ENCODE peak calls at places on chromosomes 2 and 18, in nine cellular contexts. T is breast epithelium, O is heart left ventricle, J is ovary, Y is A549, K is sigmoid colon, V is HCT116, L is spleen, C is endothelial cell of umbilical vein. U is an unnamed sample.

GRCh38 chr2:166651080-166651675 is 157.1 kb upstream of the SCN7A start:
- DNase-seq in T (no peak), O (no peak), J (no peak), Y (no peak), K (no peak), V (no peak), L (no peak), C (peak), U (no peak)

GRCh38 chr2:77064324-77064723 is 457.9 kb downstream of the LRRTM4 start:
- DNase-seq in T (no peak), O (no peak), J (no peak), Y (no peak), K (no peak), V (no peak), L (no peak), C (no peak), U (no peak)

GRCh38 chr18:12946549-12947354 is 1.1 kb upstream of the SEH1L start:
- DNase-seq in T (peak), O (peak), J (peak), Y (peak), K (peak), V (peak), L (no peak), C (no peak), U (no peak)

GRCh38 chr2:227888289-227888688 is 16.9 kb downstream of the DAW1 start:
- DNase-seq in T (no peak), O (no peak), J (no peak), Y (peak), K (no peak), V (peak), L (no peak), C (no peak), U (no peak)

GRCh38 chr2:220708366-220708765 is 863.7 kb downstream of the EPHA4 start:
- DNase-seq in T (no peak), O (no peak), J (no peak), Y (no peak), K (no peak), V (no peak), L (no peak), C (no peak), U (no peak)

GRCh38 chr2:198890490-198890889 is 567.2 kb downstream of the SATB2 start:
- DNase-seq in T (no peak), O (no peak), J (no peak), Y (no peak), K (no peak), V (no peak), L (no peak), C (no peak), U (no peak)

GRCh38 chr2:226652388-226652787 is 147.2 kb downstream of the IRS1 start:
- DNase-seq in T (no peak), O (no peak), J (no peak), Y (peak), K (no peak), V (peak), L (no peak), C (peak), U (no peak)

GRCh38 chr2:6679481-6679880 is 186.2 kb downstream of the CMPK2 start:
- DNase-seq in T (no peak), O (no peak), J (no peak), Y (no peak), K (no peak), V (no peak), L (no peak), C (no peak), U (no peak)

GRCh38 chr2:152537252-152537651 is 180.0 kb downstream of the PRPF40A start:
- DNase-seq in T (no peak), O (no peak), J (no peak), Y (no peak), K (no peak), V (no peak), L (no peak), C (no peak), U (no peak)

GRCh38 chr2:23757686-23758433 is 169.1 kb downstream of the ATAD2B start:
- DNase-seq in T (no peak), O (peak), J (no peak), Y (peak), K (no peak), V (peak), L (no peak), C (peak), U (no peak)

GRCh38 chr2:172823451-172823850 is 87.8 kb downstream of the RAPGEF4 start:
- DNase-seq in T (no peak), O (no peak), J (no peak), Y (no peak), K (no peak), V (no peak), L (no peak), C (peak), U (no peak)

GRCh38 chr2:79275863-79276262 is 116.3 kb upstream of the REG3A start:
- DNase-seq in T (no peak), O (no peak), J (no peak), Y (no peak), K (no peak), V (no peak), L (no peak), C (no peak), U (no peak)

GRCh38 chr18:13611058-13611615 is 115.2 kb downstream of the FAM210A start:
- DNase-seq in T (no peak), O (peak), J (no peak), Y (no peak), K (peak), V (no peak), L (peak), C (peak), U (no peak)

GRCh38 chr2:73175663-73176204 is 26.6 kb upstream of the NOTO start:
- DNase-seq in T (no peak), O (peak), J (peak), Y (no peak), K (peak), V (no peak), L (peak), C (peak), U (peak)

GRCh38 chr2:237865623-237866041 is 6.2 kb downstream of the RAMP1 start:
- DNase-seq in T (peak), O (no peak), J (no peak), Y (no peak), K (peak), V (no peak), L (peak), C (no peak), U (no peak)

GRCh38 chr2:75570948-75571729 is 10.4 kb upstream of the EVA1A start:
- DNase-seq in T (no peak), O (no peak), J (no peak), Y (no peak), K (no peak), V (no peak), L (no peak), C (peak), U (no peak)

GRCh38 chr18:67788315-67788714 is 271.8 kb upstream of the DSEL start:
- DNase-seq in T (no peak), O (no peak), J (no peak), Y (no peak), K (no peak), V (no peak), L (no peak), C (no peak), U (no peak)

GRCh38 chr2:6880200-6880733 is 2.7 kb downstream of the RSAD2 start:
- DNase-seq in T (no peak), O (no peak), J (no peak), Y (no peak), K (no peak), V (no peak), L (no peak), C (no peak), U (no peak)

GRCh38 chr2:106183093-106183837 is 10.8 kb downstream of the UXS1 start:
- DNase-seq in T (no peak), O (no peak), J (no peak), Y (no peak), K (no peak), V (no peak), L (no peak), C (no peak), U (no peak)

GRCh38 chr18:11327656-11328055 is 178.3 kb upstream of the PIEZO2 start:
- DNase-seq in T (no peak), O (no peak), J (no peak), Y (no peak), K (no peak), V (no peak), L (no peak), C (no peak), U (no peak)

GRCh38 chr2:239533917-239534316 is 133.1 kb upstream of the HDAC4 start:
- DNase-seq in T (no peak), O (peak), J (peak), Y (no peak), K (no peak), V (no peak), L (peak), C (no peak), U (no peak)

GRCh38 chr18:9914584-9915290 is 921 bp downstream of the VAPA start:
- DNase-seq in T (peak), O (peak), J (peak), Y (peak), K (peak), V (peak), L (peak), C (peak), U (peak)

GRCh38 chr18:36812686-36813085 is 16.1 kb downstream of the TPGS2 start:
- DNase-seq in T (no peak), O (no peak), J (no peak), Y (no peak), K (no peak), V (no peak), L (no peak), C (no peak), U (no peak)

GRCh38 chr18:3544537-3544936 is 94.6 kb downstream of the TGIF1 start:
- DNase-seq in T (no peak), O (no peak), J (no peak), Y (no peak), K (no peak), V (no peak), L (no peak), C (no peak), U (no peak)

GRCh38 chr18:3546106-3546505 is 96.1 kb downstream of the TGIF1 start:
- DNase-seq in T (no peak), O (no peak), J (no peak), Y (no peak), K (no peak), V (no peak), L (no peak), C (no peak), U (no peak)

GRCh38 chr18:3552305-3552704 is 102.3 kb downstream of the TGIF1 start:
- DNase-seq in T (no peak), O (no peak), J (no peak), Y (no peak), K (no peak), V (no peak), L (no peak), C (no peak), U (no peak)

GRCh38 chr18:3547891-3548615 is 98.1 kb downstream of the TGIF1 start:
- DNase-seq in T (no peak), O (no peak), J (no peak), Y (no peak), K (no peak), V (no peak), L (no peak), C (no peak), U (no peak)
- TF ChIP-seq POLR2A in T (no peak), O (no peak), J (no peak), Y (no peak), K (no peak), V (no peak), L (no peak), C (no peak), U (no peak)

GRCh38 chr2:127526940-127527804 is 883 bp upstream of the IWS1 start:
- DNase-seq in T (no peak), O (no peak), J (no peak), Y (no peak), K (no peak), V (peak), L (no peak), C (no peak), U (no peak)
- TF ChIP-seq CTCF in T (no peak), O (no peak), J (no peak), Y (peak), K (no peak), V (peak), L (no peak), C (no peak), U (no peak)

GRCh38 chr2:225620227-225620626 is 220.7 kb downstream of the NYAP2 start:
- DNase-seq in T (no peak), O (no peak), J (no peak), Y (no peak), K (no peak), V (no peak), L (no peak), C (no peak), U (no peak)
- H3K4me3 ChIP-seq in T (no peak), O (no peak), J (no peak), Y (no peak), K (no peak), V (no peak), L (no peak), C (no peak), U (no peak)

GRCh38 chr2:241111443-241111810 is 9.3 kb upstream of the MTERF4 start:
- DNase-seq in T (no peak), O (no peak), J (no peak), Y (no peak), K (peak), V (no peak), L (no peak), C (no peak), U (no peak)
- TF ChIP-seq POLR2A in T (no peak), O (no peak), J (no peak), Y (no peak), K (no peak), V (no peak), L (no peak), C (no peak), U (no peak)

GRCh38 chr2:95165371-95166064 is at the start of gene ZNF2:
- DNase-seq in T (peak), O (peak), J (peak), Y (peak), K (peak), V (peak), L (peak), C (peak), U (peak)
- TF ChIP-seq CTCF in T (no peak), O (no peak), J (no peak), Y (no peak), K (no peak), V (no peak), L (no peak), C (peak), U (no peak)

DNA sequence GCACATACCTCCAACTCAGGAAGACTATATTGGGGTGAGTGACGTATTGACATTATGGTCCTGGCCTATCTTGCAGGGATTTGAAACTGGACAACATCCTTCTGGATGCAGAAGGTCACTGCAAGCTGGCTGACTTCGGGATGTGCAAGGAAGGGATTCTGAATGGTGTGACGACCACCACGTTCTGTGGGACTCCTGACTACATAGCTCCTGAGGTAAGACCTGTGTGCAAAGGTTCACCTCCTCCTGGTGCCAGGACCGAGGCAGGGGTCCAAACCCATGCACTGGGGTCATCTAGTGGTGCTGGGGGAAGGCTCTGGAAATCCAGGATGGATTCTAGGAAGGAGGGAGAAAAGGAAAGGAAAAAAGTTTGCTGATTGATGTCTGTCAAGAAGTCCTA is 152.2 kb upstream of the EPAS1 start:
- DNase-seq in T (no peak), O (no peak), J (no peak), Y (no peak), K (peak), V (no peak), L (no peak), C (no peak), U (no peak)
- H3K4me3 ChIP-seq in T (no peak), O (no peak), J (no peak), Y (no peak), K (no peak), V (no peak), L (no peak), C (no peak), U (no peak)

U was measured in lower leg skin.